ENCODE peak calls at places on chromosomes 6 and 20, in ten cellular contexts. R is stimulated activated CD8-positive, alpha-beta memory T cell treated with anti-CD3 and anti-CD28 coated beads, Interleukin-4, amount 100 ng/mL, for 48 hours; N is T follicular helper cell; L is SK-MEL-5; Y is brain microvascular endothelial cell; M is stimulated activated CD4-positive, alpha-beta T cell treated with anti-CD3 and anti-CD28 coated beads, Interleukin-12 subunit alpha, Interleukin-12 subunit beta, amount 100 ng/mL, for 4 hours; F is body of pancreas; W is IMR-90; K is GM20000; A is astrocyte of the spinal cord. O is an unnamed sample.

GRCh38 chr20:57627339-57627738 is 7.1 kb upstream of the ZBP1 start:
- DNase-seq in F (no peak), L (no peak), Y (no peak), R (no peak), A (no peak), M (no peak), K (no peak), W (no peak), N (no peak), O (no peak)

GRCh38 chr20:24779166-24779565 is 169.9 kb upstream of the CST7 start:
- DNase-seq in W (no peak), N (no peak), F (peak; percentile 2), M (no peak), K (no peak), R (no peak), L (no peak), A (peak; percentile 23), Y (no peak), O (no peak)

GRCh38 chr6:167569041-167569805 is 244.3 kb downstream of the TTLL2 start:
- DNase-seq in F (no peak), R (no peak), A (no peak), Y (no peak), W (no peak), N (no peak), M (no peak), K (no peak), L (no peak), O (no peak)

GRCh38 chr20:41978246-41978790 is 360.1 kb upstream of the CHD6 start:
- DNase-seq in Y (no peak), R (no peak), A (no peak), K (no peak), N (no peak), F (no peak), M (no peak), L (no peak), W (no peak), O (no peak)

GRCh38 chr20:10312111-10312510 is 93.5 kb downstream of the SNAP25 start:
- DNase-seq in A (no peak), L (no peak), F (no peak), N (no peak), M (no peak), K (no peak), Y (no peak), R (no peak), W (peak; percentile 42), O (no peak)

GRCh38 chr20:40993794-40994540 is 34.7 kb upstream of the TOP1 start:
- DNase-seq in M (no peak), Y (no peak), L (peak; percentile 24), N (no peak), A (no peak), W (peak; percentile 57), K (no peak), R (no peak), F (no peak), O (no peak)

GRCh38 chr20:23141016-23141415 is 54.9 kb upstream of the CD93 start:
- DNase-seq in K (no peak), W (no peak), F (no peak), N (no peak), Y (no peak), L (no peak), R (no peak), A (no peak), M (no peak), O (no peak)

GRCh38 chr6:53437557-53438202 is 88.9 kb upstream of the ELOVL5 start:
- DNase-seq in W (peak; percentile 91), Y (peak; percentile 84), F (no peak), L (peak; percentile 91), N (no peak), M (no peak), K (peak; percentile 22), R (no peak), A (peak; percentile 86), O (peak; percentile 9)

GRCh38 chr20:43409041-43409913 is 48.4 kb upstream of the SRSF6 start:
- DNase-seq in Y (peak; percentile 36), A (peak; percentile 20), N (no peak), M (no peak), L (peak; percentile 67), W (peak; percentile 52), K (no peak), F (no peak), R (peak; percentile 34), O (peak; percentile 10)

GRCh38 chr6:105771313-105771970 is 314.7 kb upstream of the PRDM1 start:
- DNase-seq in K (no peak), R (no peak), M (no peak), N (no peak), F (no peak), Y (no peak), L (no peak), W (peak; percentile 65), A (no peak), O (no peak)

GRCh38 chr6:44100088-44100550 is 27.1 kb downstream of the MRPL14 start:
- DNase-seq in K (no peak), R (peak; percentile 39), N (no peak), A (peak; percentile 22), L (peak; percentile 52), F (no peak), Y (peak; percentile 41), M (no peak), W (peak; percentile 37), O (peak; percentile 28)

GRCh38 chr6:35810831-35811698 is 5.9 kb downstream of the LHFPL5 start:
- DNase-seq in N (no peak), Y (peak; percentile 70), L (no peak), W (peak; percentile 69), K (no peak), A (peak; percentile 57), R (no peak), F (no peak), M (no peak), O (no peak)

GRCh38 chr20:47789081-47789998 is 4.1 kb upstream of the SULF2 start:
- DNase-seq in W (no peak), A (no peak), R (no peak), N (no peak), K (no peak), Y (no peak), L (no peak), F (no peak), M (no peak), O (peak; percentile 20)

GRCh38 chr20:43662943-43663655 is 3.8 kb upstream of the MYBL2 start:
- DNase-seq in W (peak; percentile 34), L (no peak), K (no peak), M (no peak), R (no peak), F (no peak), A (no peak), N (no peak), Y (no peak), O (no peak)

GRCh38 chr6:126075335-126076071 is 89.2 kb downstream of the TRMT11 start:
- DNase-seq in A (no peak), R (no peak), N (no peak), F (no peak), M (no peak), W (no peak), K (no peak), L (no peak), Y (no peak), O (no peak)

GRCh38 chr6:45959534-45960195 is 56.0 kb downstream of the CLIC5 start:
- DNase-seq in W (no peak), M (no peak), Y (no peak), N (no peak), K (no peak), L (no peak), R (no peak), F (no peak), A (peak; percentile 36), O (no peak)

GRCh38 chr6:157037165-157037564 is 260.0 kb downstream of the ARID1B start:
- DNase-seq in N (no peak), W (no peak), K (no peak), L (peak; percentile 89), M (no peak), Y (no peak), F (no peak), R (no peak), A (no peak), O (no peak)

GRCh38 chr6:87938287-87938686 is 109.4 kb upstream of the SPACA1 start:
- DNase-seq in Y (no peak), R (no peak), A (no peak), F (no peak), N (no peak), M (no peak), L (no peak), W (no peak), K (no peak), O (no peak)

GRCh38 chr20:57757767-57758166 is 48.0 kb upstream of the PMEPA1 start:
- DNase-seq in M (no peak), N (no peak), W (no peak), Y (no peak), K (no peak), F (no peak), L (no peak), R (no peak), A (no peak), O (no peak)

GRCh38 chr6:44176935-44177509 is 18.4 kb downstream of the CAPN11 start:
- DNase-seq in W (no peak), K (peak; percentile 74), M (no peak), N (no peak), Y (no peak), L (no peak), R (peak; percentile 63), F (no peak), A (no peak), O (no peak)

GRCh38 chr6:156464100-156464878 is 312.9 kb upstream of the ARID1B start:
- DNase-seq in M (no peak), L (no peak), Y (no peak), K (no peak), W (no peak), A (no peak), F (no peak), N (no peak), R (no peak), O (no peak)